ENCODE peak calls at places on chromosomes 5 and 9, in six cellular contexts. One of them, this sample, is unnamed.

GRCh38 chr9:105138306-105138801 is 106.1 kb upstream of the SLC44A1 start:
- DNase-seq in right lobe of liver: no peak
- DNase-seq in heart left ventricle: peak
- DNase-seq in neural progenitor cell: peak
- DNase-seq in tibial artery: no peak
- DNase-seq in fibroblast of the aortic adventitia: no peak
- DNase-seq in this sample: peak

GRCh38 chr5:33850100-33850594 is 41.6 kb downstream of the ADAMTS12 start:
- DNase-seq in right lobe of liver: no peak
- DNase-seq in heart left ventricle: no peak
- DNase-seq in neural progenitor cell: peak
- DNase-seq in tibial artery: no peak
- DNase-seq in fibroblast of the aortic adventitia: peak
- DNase-seq in this sample: peak

GRCh38 chr5:119333421-119333851 is 22.4 kb upstream of the TNFAIP8 start:
- DNase-seq in right lobe of liver: no peak
- DNase-seq in heart left ventricle: no peak
- DNase-seq in neural progenitor cell: no peak
- DNase-seq in tibial artery: no peak
- DNase-seq in fibroblast of the aortic adventitia: no peak
- DNase-seq in this sample: no peak

GRCh38 chr5:111934511-111934910 is 177.5 kb upstream of the NREP start:
- DNase-seq in right lobe of liver: no peak
- DNase-seq in heart left ventricle: no peak
- DNase-seq in neural progenitor cell: peak
- DNase-seq in tibial artery: no peak
- DNase-seq in fibroblast of the aortic adventitia: no peak
- DNase-seq in this sample: peak

GRCh38 chr5:119301210-119301609 is 54.6 kb upstream of the TNFAIP8 start:
- DNase-seq in right lobe of liver: no peak
- DNase-seq in heart left ventricle: no peak
- DNase-seq in neural progenitor cell: no peak
- DNase-seq in tibial artery: no peak
- DNase-seq in fibroblast of the aortic adventitia: no peak
- DNase-seq in this sample: no peak

GRCh38 chr9:137067860-137068538 is 2.4 kb downstream of the SAPCD2 start:
- DNase-seq in right lobe of liver: peak
- DNase-seq in heart left ventricle: peak
- DNase-seq in neural progenitor cell: peak
- DNase-seq in tibial artery: peak
- DNase-seq in fibroblast of the aortic adventitia: peak
- DNase-seq in this sample: peak

GRCh38 chr9:113898596-113898995 is 22.5 kb downstream of the ZNF618 start:
- DNase-seq in right lobe of liver: no peak
- DNase-seq in heart left ventricle: no peak
- DNase-seq in neural progenitor cell: no peak
- DNase-seq in tibial artery: no peak
- DNase-seq in fibroblast of the aortic adventitia: no peak
- DNase-seq in this sample: no peak

GRCh38 chr5:94362857-94363256 is 255.5 kb downstream of the KIAA0825 start:
- DNase-seq in right lobe of liver: no peak
- DNase-seq in heart left ventricle: no peak
- DNase-seq in neural progenitor cell: no peak
- DNase-seq in tibial artery: no peak
- DNase-seq in fibroblast of the aortic adventitia: no peak
- DNase-seq in this sample: no peak

GRCh38 chr5:112253478-112254250 is 165.4 kb downstream of the EPB41L4A start:
- DNase-seq in right lobe of liver: no peak
- DNase-seq in heart left ventricle: peak
- DNase-seq in neural progenitor cell: no peak
- DNase-seq in tibial artery: peak
- DNase-seq in fibroblast of the aortic adventitia: peak
- DNase-seq in this sample: peak

GRCh38 chr5:157710887-157711286 is 20.3 kb upstream of the THG1L start:
- DNase-seq in right lobe of liver: no peak
- DNase-seq in heart left ventricle: no peak
- DNase-seq in neural progenitor cell: no peak
- DNase-seq in tibial artery: no peak
- DNase-seq in fibroblast of the aortic adventitia: peak
- DNase-seq in this sample: peak

GRCh38 chr9:35559792-35560530 is 45.1 kb upstream of the TESK1 start:
- DNase-seq in right lobe of liver: no peak
- DNase-seq in heart left ventricle: no peak
- DNase-seq in neural progenitor cell: no peak
- DNase-seq in tibial artery: no peak
- DNase-seq in fibroblast of the aortic adventitia: no peak
- DNase-seq in this sample: no peak

GRCh38 chr9:2014696-2015580 is at the start of gene SMARCA2:
- DNase-seq in right lobe of liver: peak
- DNase-seq in heart left ventricle: peak
- DNase-seq in neural progenitor cell: peak
- DNase-seq in tibial artery: peak
- DNase-seq in fibroblast of the aortic adventitia: peak
- DNase-seq in this sample: peak

GRCh38 chr5:93512799-93513198 is 68.2 kb downstream of the NR2F1-AS1 start:
- DNase-seq in right lobe of liver: no peak
- DNase-seq in heart left ventricle: no peak
- DNase-seq in neural progenitor cell: no peak
- DNase-seq in tibial artery: no peak
- DNase-seq in fibroblast of the aortic adventitia: peak
- DNase-seq in this sample: peak

GRCh38 chr5:151264113-151264512 is 11.1 kb downstream of the GM2A start:
- DNase-seq in right lobe of liver: no peak
- DNase-seq in heart left ventricle: no peak
- DNase-seq in neural progenitor cell: no peak
- DNase-seq in tibial artery: no peak
- DNase-seq in fibroblast of the aortic adventitia: peak
- DNase-seq in this sample: peak
- TF ChIP-seq CTCF in right lobe of liver: no peak
- TF ChIP-seq CTCF in heart left ventricle: no peak
- TF ChIP-seq CTCF in neural progenitor cell: no peak
- TF ChIP-seq CTCF in tibial artery: no peak
- TF ChIP-seq CTCF in fibroblast of the aortic adventitia: no peak
- TF ChIP-seq CTCF in this sample: peak

GRCh38 chr9:27382989-27383388 is 86.0 kb upstream of the EQTN start:
- DNase-seq in right lobe of liver: no peak
- DNase-seq in heart left ventricle: no peak
- DNase-seq in neural progenitor cell: no peak
- DNase-seq in tibial artery: no peak
- DNase-seq in fibroblast of the aortic adventitia: no peak
- DNase-seq in this sample: no peak
- H3K4me3 ChIP-seq in right lobe of liver: no peak
- H3K4me3 ChIP-seq in heart left ventricle: no peak
- H3K4me3 ChIP-seq in neural progenitor cell: no peak
- H3K4me3 ChIP-seq in tibial artery: no peak
- H3K4me3 ChIP-seq in fibroblast of the aortic adventitia: no peak
- H3K4me3 ChIP-seq in this sample: no peak

DNA sequence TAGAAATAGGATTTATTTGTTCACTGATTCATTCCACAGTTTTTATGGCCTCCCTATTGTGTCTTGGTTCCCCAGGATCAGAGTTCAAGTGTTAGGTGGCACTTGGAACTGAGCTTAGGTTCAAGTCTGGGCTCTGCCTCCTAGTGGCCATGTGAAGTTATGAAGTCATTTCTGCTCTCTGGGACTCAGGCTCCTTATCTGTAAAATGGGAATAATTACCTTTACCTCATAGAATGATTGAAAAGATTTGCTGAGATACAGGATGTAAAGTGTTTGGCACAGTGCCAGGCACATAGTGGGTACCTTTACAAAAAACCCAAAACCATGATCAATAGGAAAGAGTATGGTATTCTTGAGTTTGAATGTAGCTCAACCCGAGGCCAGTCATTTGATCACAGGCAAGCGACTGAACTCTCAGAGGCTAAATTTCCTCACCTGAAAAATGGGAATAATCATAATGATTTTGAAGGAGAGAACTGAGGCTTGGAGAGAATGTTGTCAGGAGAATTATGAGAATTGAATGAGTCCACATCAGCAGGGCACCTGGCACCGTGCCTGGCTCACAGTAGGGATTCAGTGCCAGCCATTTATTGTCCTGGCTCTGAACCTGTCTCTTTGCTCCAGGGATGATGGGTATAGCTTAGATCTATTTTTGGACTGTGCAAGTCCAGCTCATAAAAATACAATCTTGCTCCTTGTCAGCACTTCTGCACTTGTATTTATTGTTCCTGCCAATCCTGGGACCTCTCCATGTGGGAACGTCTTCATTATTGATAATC is 10.7 kb downstream of the NSG2 start:
- DNase-seq in right lobe of liver: no peak
- DNase-seq in heart left ventricle: peak
- DNase-seq in neural progenitor cell: no peak
- DNase-seq in tibial artery: no peak
- DNase-seq in fibroblast of the aortic adventitia: no peak
- DNase-seq in this sample: no peak
- TF ChIP-seq CTCF in right lobe of liver: no peak
- TF ChIP-seq CTCF in heart left ventricle: peak
- TF ChIP-seq CTCF in neural progenitor cell: peak
- TF ChIP-seq CTCF in tibial artery: no peak
- TF ChIP-seq CTCF in fibroblast of the aortic adventitia: no peak
- TF ChIP-seq CTCF in this sample: no peak

GRCh38 chr9:126724226-126724625 is 80.6 kb upstream of the ZBTB43 start:
- DNase-seq in right lobe of liver: no peak
- DNase-seq in heart left ventricle: peak
- DNase-seq in neural progenitor cell: no peak
- DNase-seq in tibial artery: no peak
- DNase-seq in fibroblast of the aortic adventitia: no peak
- DNase-seq in this sample: peak

GRCh38 chr9:126722252-126722921 is 82.5 kb upstream of the ZBTB43 start:
- DNase-seq in right lobe of liver: peak
- DNase-seq in heart left ventricle: peak
- DNase-seq in neural progenitor cell: peak
- DNase-seq in tibial artery: peak
- DNase-seq in fibroblast of the aortic adventitia: no peak
- DNase-seq in this sample: peak

GRCh38 chr9:126721531-126722098 is 83.2 kb upstream of the ZBTB43 start:
- DNase-seq in right lobe of liver: no peak
- DNase-seq in heart left ventricle: no peak
- DNase-seq in neural progenitor cell: no peak
- DNase-seq in tibial artery: no peak
- DNase-seq in fibroblast of the aortic adventitia: no peak
- DNase-seq in this sample: no peak

GRCh38 chr9:126722922-126723806 is 81.7 kb upstream of the ZBTB43 start:
- DNase-seq in right lobe of liver: no peak
- DNase-seq in heart left ventricle: peak
- DNase-seq in neural progenitor cell: peak
- DNase-seq in tibial artery: no peak
- DNase-seq in fibroblast of the aortic adventitia: no peak
- DNase-seq in this sample: peak

GRCh38 chr9:126723807-126724172 is 81.0 kb upstream of the ZBTB43 start:
- DNase-seq in right lobe of liver: no peak
- DNase-seq in heart left ventricle: no peak
- DNase-seq in neural progenitor cell: peak
- DNase-seq in tibial artery: no peak
- DNase-seq in fibroblast of the aortic adventitia: no peak
- DNase-seq in this sample: peak
- H3K4me3 ChIP-seq in right lobe of liver: no peak
- H3K4me3 ChIP-seq in heart left ventricle: peak
- H3K4me3 ChIP-seq in neural progenitor cell: peak
- H3K4me3 ChIP-seq in tibial artery: no peak
- H3K4me3 ChIP-seq in fibroblast of the aortic adventitia: no peak
- H3K4me3 ChIP-seq in this sample: no peak

GRCh38 chr9:115520626-115521025 is 402.7 kb upstream of the TNC start:
- DNase-seq in right lobe of liver: no peak
- DNase-seq in heart left ventricle: no peak
- DNase-seq in neural progenitor cell: peak
- DNase-seq in tibial artery: no peak
- DNase-seq in fibroblast of the aortic adventitia: no peak
- DNase-seq in this sample: no peak

GRCh38 chr9:115525438-115526058 is 407.6 kb upstream of the TNC start:
- DNase-seq in right lobe of liver: no peak
- DNase-seq in heart left ventricle: no peak
- DNase-seq in neural progenitor cell: no peak
- DNase-seq in tibial artery: no peak
- DNase-seq in fibroblast of the aortic adventitia: no peak
- DNase-seq in this sample: no peak

GRCh38 chr9:115522928-115523327 is 405.0 kb upstream of the TNC start:
- DNase-seq in right lobe of liver: no peak
- DNase-seq in heart left ventricle: no peak
- DNase-seq in neural progenitor cell: no peak
- DNase-seq in tibial artery: no peak
- DNase-seq in fibroblast of the aortic adventitia: no peak
- DNase-seq in this sample: no peak

GRCh38 chr9:115524467-115525059 is 406.6 kb upstream of the TNC start:
- DNase-seq in right lobe of liver: no peak
- DNase-seq in heart left ventricle: no peak
- DNase-seq in neural progenitor cell: peak
- DNase-seq in tibial artery: no peak
- DNase-seq in fibroblast of the aortic adventitia: peak
- DNase-seq in this sample: peak
- TF ChIP-seq CTCF in right lobe of liver: peak
- TF ChIP-seq CTCF in heart left ventricle: peak
- TF ChIP-seq CTCF in neural progenitor cell: peak
- TF ChIP-seq CTCF in tibial artery: peak
- TF ChIP-seq CTCF in fibroblast of the aortic adventitia: peak
- TF ChIP-seq CTCF in this sample: peak

GRCh38 chr9:132221941-132222340 is 60.1 kb downstream of the NTNG2 start:
- DNase-seq in right lobe of liver: no peak
- DNase-seq in heart left ventricle: no peak
- DNase-seq in neural progenitor cell: no peak
- DNase-seq in tibial artery: no peak
- DNase-seq in fibroblast of the aortic adventitia: no peak
- DNase-seq in this sample: no peak

GRCh38 chr9:132220069-132220468 is 58.2 kb downstream of the NTNG2 start:
- DNase-seq in right lobe of liver: no peak
- DNase-seq in heart left ventricle: no peak
- DNase-seq in neural progenitor cell: no peak
- DNase-seq in tibial artery: no peak
- DNase-seq in fibroblast of the aortic adventitia: no peak
- DNase-seq in this sample: no peak

GRCh38 chr9:132211570-132211969 is 49.7 kb downstream of the NTNG2 start:
- DNase-seq in right lobe of liver: no peak
- DNase-seq in heart left ventricle: no peak
- DNase-seq in neural progenitor cell: no peak
- DNase-seq in tibial artery: no peak
- DNase-seq in fibroblast of the aortic adventitia: no peak
- DNase-seq in this sample: no peak

GRCh38 chr9:132214027-132214622 is 52.3 kb downstream of the NTNG2 start:
- DNase-seq in right lobe of liver: no peak
- DNase-seq in heart left ventricle: peak
- DNase-seq in neural progenitor cell: peak
- DNase-seq in tibial artery: no peak
- DNase-seq in fibroblast of the aortic adventitia: peak
- DNase-seq in this sample: peak

GRCh38 chr9:132216861-132217655 is 55.2 kb downstream of the NTNG2 start:
- DNase-seq in right lobe of liver: no peak
- DNase-seq in heart left ventricle: no peak
- DNase-seq in neural progenitor cell: no peak
- DNase-seq in tibial artery: no peak
- DNase-seq in fibroblast of the aortic adventitia: no peak
- DNase-seq in this sample: no peak
- H3K4me3 ChIP-seq in right lobe of liver: no peak
- H3K4me3 ChIP-seq in heart left ventricle: no peak
- H3K4me3 ChIP-seq in neural progenitor cell: no peak
- H3K4me3 ChIP-seq in tibial artery: no peak
- H3K4me3 ChIP-seq in fibroblast of the aortic adventitia: no peak
- H3K4me3 ChIP-seq in this sample: no peak

GRCh38 chr5:148972958-148973357 is 89.9 kb downstream of the SH3TC2 start:
- DNase-seq in right lobe of liver: no peak
- DNase-seq in heart left ventricle: no peak
- DNase-seq in neural progenitor cell: no peak
- DNase-seq in tibial artery: peak
- DNase-seq in fibroblast of the aortic adventitia: peak
- DNase-seq in this sample: peak
- TF ChIP-seq CTCF in right lobe of liver: no peak
- TF ChIP-seq CTCF in heart left ventricle: no peak
- TF ChIP-seq CTCF in neural progenitor cell: no peak
- TF ChIP-seq CTCF in tibial artery: peak
- TF ChIP-seq CTCF in fibroblast of the aortic adventitia: peak
- TF ChIP-seq CTCF in this sample: no peak

This sample was measured in choroid plexus epithelial cell.